ENCODE peak calls at places on chromosomes 7 and 10, in seven cellular contexts. One of them, this sample, is unnamed.

GRCh38 chr10:71187600-71187999 is 24.8 kb upstream of the UNC5B start:
- DNase-seq in activated naive CD8-positive, alpha-beta T cell treated with anti-CD3 and anti-CD28 coated beads, Interleukin-2, amount 50 U/mL, for 16 hours: no peak
- DNase-seq in GM20000: no peak
- DNase-seq in smooth muscle cell of the brain vasculature: no peak
- DNase-seq in NCI-H187 treated with DMSO at 0.1 percent for 48 hours: no peak
- DNase-seq in NCI-H1436: no peak
- DNase-seq in activated CD4-positive, alpha-beta T cell treated with anti-CD3 and anti-CD28 coated beads, Interleukin-2, amount 50 U/mL, for 24 hours: no peak
- DNase-seq in this sample: no peak

GRCh38 chr10:48439031-48439430 is 132.6 kb downstream of the MAPK8 start:
- DNase-seq in activated naive CD8-positive, alpha-beta T cell treated with anti-CD3 and anti-CD28 coated beads, Interleukin-2, amount 50 U/mL, for 16 hours: no peak
- DNase-seq in GM20000: no peak
- DNase-seq in smooth muscle cell of the brain vasculature: no peak
- DNase-seq in NCI-H187 treated with DMSO at 0.1 percent for 48 hours: no peak
- DNase-seq in NCI-H1436: no peak
- DNase-seq in activated CD4-positive, alpha-beta T cell treated with anti-CD3 and anti-CD28 coated beads, Interleukin-2, amount 50 U/mL, for 24 hours: no peak
- DNase-seq in this sample: no peak

GRCh38 chr10:133257489-133258065 is 19.1 kb downstream of the ADAM8 start:
- DNase-seq in activated naive CD8-positive, alpha-beta T cell treated with anti-CD3 and anti-CD28 coated beads, Interleukin-2, amount 50 U/mL, for 16 hours: no peak
- DNase-seq in GM20000: peak
- DNase-seq in smooth muscle cell of the brain vasculature: no peak
- DNase-seq in NCI-H187 treated with DMSO at 0.1 percent for 48 hours: no peak
- DNase-seq in NCI-H1436: peak
- DNase-seq in activated CD4-positive, alpha-beta T cell treated with anti-CD3 and anti-CD28 coated beads, Interleukin-2, amount 50 U/mL, for 24 hours: no peak
- DNase-seq in this sample: peak

GRCh38 chr7:43880596-43880995 is 11.3 kb upstream of the MRPS24 start:
- DNase-seq in activated naive CD8-positive, alpha-beta T cell treated with anti-CD3 and anti-CD28 coated beads, Interleukin-2, amount 50 U/mL, for 16 hours: no peak
- DNase-seq in GM20000: no peak
- DNase-seq in smooth muscle cell of the brain vasculature: no peak
- DNase-seq in NCI-H187 treated with DMSO at 0.1 percent for 48 hours: no peak
- DNase-seq in NCI-H1436: no peak
- DNase-seq in activated CD4-positive, alpha-beta T cell treated with anti-CD3 and anti-CD28 coated beads, Interleukin-2, amount 50 U/mL, for 24 hours: no peak
- DNase-seq in this sample: no peak

GRCh38 chr7:99766484-99767099 is 17.4 kb downstream of the CYP3A4 start:
- DNase-seq in activated naive CD8-positive, alpha-beta T cell treated with anti-CD3 and anti-CD28 coated beads, Interleukin-2, amount 50 U/mL, for 16 hours: no peak
- DNase-seq in GM20000: no peak
- DNase-seq in smooth muscle cell of the brain vasculature: no peak
- DNase-seq in NCI-H187 treated with DMSO at 0.1 percent for 48 hours: no peak
- DNase-seq in NCI-H1436: no peak
- DNase-seq in activated CD4-positive, alpha-beta T cell treated with anti-CD3 and anti-CD28 coated beads, Interleukin-2, amount 50 U/mL, for 24 hours: no peak
- DNase-seq in this sample: no peak

GRCh38 chr10:130984686-130985085 is 326.8 kb downstream of the TCERG1L start:
- DNase-seq in activated naive CD8-positive, alpha-beta T cell treated with anti-CD3 and anti-CD28 coated beads, Interleukin-2, amount 50 U/mL, for 16 hours: no peak
- DNase-seq in GM20000: no peak
- DNase-seq in smooth muscle cell of the brain vasculature: no peak
- DNase-seq in NCI-H187 treated with DMSO at 0.1 percent for 48 hours: no peak
- DNase-seq in NCI-H1436: no peak
- DNase-seq in activated CD4-positive, alpha-beta T cell treated with anti-CD3 and anti-CD28 coated beads, Interleukin-2, amount 50 U/mL, for 24 hours: no peak
- DNase-seq in this sample: no peak

GRCh38 chr7:2894118-2894940 is 50.2 kb upstream of the GNA12 start:
- DNase-seq in activated naive CD8-positive, alpha-beta T cell treated with anti-CD3 and anti-CD28 coated beads, Interleukin-2, amount 50 U/mL, for 16 hours: peak
- DNase-seq in GM20000: peak
- DNase-seq in smooth muscle cell of the brain vasculature: no peak
- DNase-seq in NCI-H187 treated with DMSO at 0.1 percent for 48 hours: no peak
- DNase-seq in NCI-H1436: no peak
- DNase-seq in activated CD4-positive, alpha-beta T cell treated with anti-CD3 and anti-CD28 coated beads, Interleukin-2, amount 50 U/mL, for 24 hours: peak
- DNase-seq in this sample: no peak

GRCh38 chr7:11557627-11558026 is 274.4 kb downstream of the THSD7A start:
- DNase-seq in activated naive CD8-positive, alpha-beta T cell treated with anti-CD3 and anti-CD28 coated beads, Interleukin-2, amount 50 U/mL, for 16 hours: no peak
- DNase-seq in GM20000: peak
- DNase-seq in smooth muscle cell of the brain vasculature: no peak
- DNase-seq in NCI-H187 treated with DMSO at 0.1 percent for 48 hours: no peak
- DNase-seq in NCI-H1436: no peak
- DNase-seq in activated CD4-positive, alpha-beta T cell treated with anti-CD3 and anti-CD28 coated beads, Interleukin-2, amount 50 U/mL, for 24 hours: no peak
- DNase-seq in this sample: peak

GRCh38 chr10:99758241-99758891 is 24.1 kb upstream of the ABCC2 start:
- DNase-seq in activated naive CD8-positive, alpha-beta T cell treated with anti-CD3 and anti-CD28 coated beads, Interleukin-2, amount 50 U/mL, for 16 hours: no peak
- DNase-seq in GM20000: no peak
- DNase-seq in smooth muscle cell of the brain vasculature: no peak
- DNase-seq in NCI-H187 treated with DMSO at 0.1 percent for 48 hours: no peak
- DNase-seq in NCI-H1436: no peak
- DNase-seq in activated CD4-positive, alpha-beta T cell treated with anti-CD3 and anti-CD28 coated beads, Interleukin-2, amount 50 U/mL, for 24 hours: no peak
- DNase-seq in this sample: peak

GRCh38 chr7:95577137-95577536 is 19.2 kb downstream of the PDK4 start:
- DNase-seq in activated naive CD8-positive, alpha-beta T cell treated with anti-CD3 and anti-CD28 coated beads, Interleukin-2, amount 50 U/mL, for 16 hours: no peak
- DNase-seq in GM20000: no peak
- DNase-seq in smooth muscle cell of the brain vasculature: no peak
- DNase-seq in NCI-H187 treated with DMSO at 0.1 percent for 48 hours: no peak
- DNase-seq in NCI-H1436: no peak
- DNase-seq in activated CD4-positive, alpha-beta T cell treated with anti-CD3 and anti-CD28 coated beads, Interleukin-2, amount 50 U/mL, for 24 hours: no peak
- DNase-seq in this sample: no peak

GRCh38 chr10:14560274-14560673 is 214.4 kb downstream of the FAM107B start:
- DNase-seq in activated naive CD8-positive, alpha-beta T cell treated with anti-CD3 and anti-CD28 coated beads, Interleukin-2, amount 50 U/mL, for 16 hours: no peak
- DNase-seq in GM20000: no peak
- DNase-seq in smooth muscle cell of the brain vasculature: no peak
- DNase-seq in NCI-H187 treated with DMSO at 0.1 percent for 48 hours: no peak
- DNase-seq in NCI-H1436: no peak
- DNase-seq in activated CD4-positive, alpha-beta T cell treated with anti-CD3 and anti-CD28 coated beads, Interleukin-2, amount 50 U/mL, for 24 hours: no peak
- DNase-seq in this sample: peak